ENCODE peak calls at places on chromosomes 16 and 17, in ten cellular contexts. C, W, O, P, N, H, G, T, A and R are unnamed samples.

GRCh38 chr17:1177099-1177996 is 2.4 kb downstream of the ABR start:
- DNase-seq in C (no peak), W (no peak), O (no peak), P (peak), N (no peak), H (peak), G (peak), T (no peak), A (no peak), R (no peak)

GRCh38 chr16:84658690-84659089 is 10.4 kb downstream of the KLHL36 start:
- DNase-seq in C (no peak), W (no peak), O (no peak), P (no peak), N (no peak), H (no peak), G (no peak), T (no peak), A (no peak), R (no peak)

GRCh38 chr17:38750312-38751121 is 2.0 kb upstream of the PSMB3 start:
- DNase-seq in C (no peak), W (no peak), O (peak), P (no peak), N (no peak), H (no peak), G (peak), T (peak), A (peak), R (no peak)

GRCh38 chr16:23902223-23903000 is 66.6 kb downstream of the PRKCB start:
- DNase-seq in C (no peak), W (no peak), O (no peak), P (no peak), N (no peak), H (no peak), G (no peak), T (no peak), A (no peak), R (no peak)

GRCh38 chr16:58338205-58338604 is 43.4 kb upstream of the PRSS54 start:
- DNase-seq in C (no peak), W (no peak), O (no peak), P (no peak), N (no peak), H (no peak), G (no peak), T (no peak), A (no peak), R (no peak)

GRCh38 chr17:82917656-82918345 is 78.0 kb upstream of the ZNF750 start:
- DNase-seq in C (no peak), W (no peak), O (no peak), P (no peak), N (no peak), H (peak), G (peak), T (peak), A (no peak), R (peak)

GRCh38 chr16:68377667-68378420 is 67.0 kb downstream of the PRMT7 start:
- DNase-seq in C (no peak), W (no peak), O (no peak), P (no peak), N (no peak), H (no peak), G (no peak), T (no peak), A (peak), R (no peak)

GRCh38 chr16:1818873-1819525 is 7.6 kb downstream of the HAGH start:
- DNase-seq in C (no peak), W (no peak), O (no peak), P (no peak), N (no peak), H (no peak), G (no peak), T (no peak), A (no peak), R (no peak)

GRCh38 chr17:41653421-41654133 is 29.2 kb upstream of the KRT17 start:
- DNase-seq in C (no peak), W (no peak), O (no peak), P (no peak), N (no peak), H (no peak), G (no peak), T (no peak), A (no peak), R (no peak)

GRCh38 chr17:65664296-65664695 is 102.8 kb upstream of the AXIN2 start:
- DNase-seq in C (no peak), W (no peak), O (no peak), P (peak), N (no peak), H (no peak), G (no peak), T (no peak), A (no peak), R (no peak)

GRCh38 chr16:64489449-64489848 is 632.4 kb downstream of the CDH11 start:
- DNase-seq in C (no peak), W (no peak), O (no peak), P (no peak), N (no peak), H (no peak), G (no peak), T (no peak), A (peak), R (no peak)

GRCh38 chr17:46026045-46026814 is 27.2 kb downstream of the STH start:
- DNase-seq in C (no peak), W (no peak), O (no peak), P (no peak), N (no peak), H (no peak), G (no peak), T (no peak), A (no peak), R (no peak)

GRCh38 chr16:48597563-48598392 is 12.2 kb downstream of the N4BP1 start:
- DNase-seq in C (no peak), W (no peak), O (no peak), P (peak), N (no peak), H (no peak), G (no peak), T (no peak), A (no peak), R (no peak)

GRCh38 chr16:20675488-20676267 is 21.8 kb downstream of the ACSM1 start:
- DNase-seq in C (no peak), W (no peak), O (peak), P (no peak), N (no peak), H (no peak), G (no peak), T (peak), A (peak), R (peak)

GRCh38 chr17:7552621-7553051 is 3.8 kb downstream of the TNFSF12 start:
- DNase-seq in C (no peak), W (no peak), O (no peak), P (no peak), N (no peak), H (no peak), G (no peak), T (peak), A (no peak), R (peak)

GRCh38 chr16:13621639-13622038 is 298.3 kb upstream of the ERCC4 start:
- DNase-seq in C (no peak), W (no peak), O (no peak), P (no peak), N (no peak), H (no peak), G (no peak), T (no peak), A (no peak), R (no peak)

GRCh38 chr17:17710728-17711541 is 29.7 kb downstream of the RAI1 start:
- DNase-seq in C (no peak), W (no peak), O (no peak), P (peak), N (peak), H (peak), G (peak), T (no peak), A (peak), R (no peak)